ENCODE peak calls at places on chromosomes 13 and 19, in seven cellular contexts. H is stomach, Z is choroid plexus epithelial cell, R is brain microvascular endothelial cell, O is GM12865, A is IMR-90, K is bronchial epithelial cell. Q is an unnamed sample.

GRCh38 chr13:98959299-98959698 is 18.6 kb downstream of the DOCK9 start:
- DNase-seq in H (no peak), A (no peak), Z (no peak), R (no peak), K (no peak), O (no peak), Q (no peak)

GRCh38 chr13:41668130-41668757 is 210.9 kb downstream of the RGCC start:
- DNase-seq in K (peak; percentile 88), R (peak; percentile 91), Z (peak; percentile 98), H (peak; percentile 45), A (peak; percentile 95), O (peak; percentile 86), Q (peak; percentile 69)

GRCh38 chr13:43830481-43830873 is 43.7 kb upstream of the ENOX1 start:
- DNase-seq in Z (peak; percentile 87), O (no peak), A (peak; percentile 79), H (no peak), K (peak; percentile 21), R (peak; percentile 43), Q (no peak)

GRCh38 chr19:3700242-3701032 is at the start of gene PIP5K1C:
- DNase-seq in H (peak; percentile 94), Z (peak; percentile 87), K (peak; percentile 59), A (peak; percentile 78), R (peak; percentile 75), O (peak; percentile 95), Q (peak; percentile 86)

GRCh38 chr13:20033486-20033885 is 75.0 kb downstream of the ZMYM2 start:
- DNase-seq in K (peak; percentile 15), H (no peak), A (no peak), Z (no peak), O (no peak), R (no peak), Q (no peak)

GRCh38 chr13:49444517-49445395 is 682 bp downstream of the SETDB2 start:
- DNase-seq in R (no peak), Z (peak; percentile 67), K (peak; percentile 69), H (no peak), A (peak; percentile 68), O (peak; percentile 76), Q (peak; percentile 82)

GRCh38 chr19:47099576-47100050 is 14.0 kb downstream of the ZC3H4 start:
- DNase-seq in H (no peak), A (no peak), R (no peak), K (no peak), O (no peak), Z (no peak), Q (no peak)

GRCh38 chr13:71624641-71625040 is 242.4 kb downstream of the DACH1 start:
- DNase-seq in K (no peak), A (no peak), Z (no peak), O (no peak), R (no peak), H (no peak), Q (no peak)

GRCh38 chr13:112032186-112032835 is 34.6 kb upstream of the SOX1 start:
- DNase-seq in K (peak; percentile 49), A (peak; percentile 1), O (no peak), R (peak; percentile 3), H (no peak), Z (no peak), Q (no peak)

GRCh38 chr13:64090311-64090710 is 2674.7 kb upstream of the PCDH20 start:
- DNase-seq in O (no peak), Z (no peak), H (no peak), K (no peak), R (no peak), A (no peak), Q (no peak)

GRCh38 chr19:2612619-2613249 is 89.8 kb downstream of the GNG7 start:
- DNase-seq in R (no peak), H (no peak), O (no peak), K (no peak), A (no peak), Z (no peak), Q (no peak)

GRCh38 chr19:31834070-31834469 is 484.8 kb upstream of the TSHZ3 start:
- DNase-seq in Z (no peak), H (no peak), K (no peak), A (no peak), R (no peak), O (no peak), Q (no peak)

GRCh38 chr19:42024622-42025111 is 30.6 kb upstream of the ATP1A3 start:
- DNase-seq in K (no peak), A (peak; percentile 48), R (no peak), Z (no peak), O (no peak), H (no peak), Q (no peak)

GRCh38 chr19:42301646-42302204 is at the start of gene PRR19:
- DNase-seq in Z (no peak), A (no peak), O (peak; percentile 1), H (no peak), K (no peak), R (no peak), Q (no peak)

GRCh38 chr13:41597348-41598041 is 140.1 kb downstream of the RGCC start:
- DNase-seq in H (no peak), A (peak; percentile 77), O (no peak), R (no peak), K (peak; percentile 83), Z (peak; percentile 47), Q (no peak)

GRCh38 chr13:84744203-84744602 is 861.9 kb upstream of the SLITRK1 start:
- DNase-seq in K (no peak), Z (no peak), A (no peak), O (no peak), H (no peak), R (no peak), Q (no peak)

GRCh38 chr19:17125728-17126677 is 50.4 kb downstream of the MYO9B start:
- DNase-seq in O (peak; percentile 94), H (peak; percentile 47), A (peak; percentile 25), K (no peak), R (peak; percentile 63), Z (peak; percentile 51), Q (peak; percentile 90)

GRCh38 chr13:20127563-20128458 is 33.0 kb downstream of the GJA3 start:
- DNase-seq in O (peak; percentile 81), Z (peak; percentile 44), R (no peak), A (peak; percentile 16), K (no peak), H (peak; percentile 70), Q (peak; percentile 84)

GRCh38 chr13:74767031-74767430 is 632.8 kb upstream of the KLF12 start:
- DNase-seq in O (no peak), K (peak; percentile 70), Z (peak; percentile 78), R (peak; percentile 72), H (no peak), A (peak; percentile 66), Q (no peak)

GRCh38 chr19:16527971-16528521 is 14.2 kb downstream of the CHERP start:
- DNase-seq in O (peak; percentile 76), H (peak; percentile 41), Z (peak; percentile 40), R (no peak), K (no peak), A (no peak), Q (no peak)

GRCh38 chr19:35696835-35697234 is 7.5 kb upstream of the ZBTB32 start:
- DNase-seq in Z (no peak), K (no peak), R (no peak), H (no peak), A (no peak), O (peak; percentile 87), Q (no peak)

GRCh38 chr13:76019421-76020044 is 383.4 kb downstream of the LMO7 start:
- DNase-seq in H (no peak), K (no peak), R (no peak), Z (no peak), A (no peak), O (peak; percentile 9), Q (no peak)

GRCh38 chr19:46622118-46622446 is 2.8 kb downstream of the PTGIR start:
- DNase-seq in O (no peak), Z (no peak), A (no peak), H (no peak), K (no peak), R (no peak), Q (no peak)

GRCh38 chr19:31529121-31529520 is 179.9 kb upstream of the TSHZ3 start:
- DNase-seq in R (no peak), K (peak; percentile 2), O (no peak), H (no peak), A (no peak), Z (no peak), Q (no peak)

GRCh38 chr19:49097453-49098288 is 12.4 kb downstream of the SNRNP70 start:
- DNase-seq in Z (peak; percentile 84), H (peak; percentile 82), A (peak; percentile 72), R (peak; percentile 60), O (peak; percentile 80), K (peak; percentile 79), Q (peak; percentile 68)

GRCh38 chr19:48506138-48506733 is 5.4 kb downstream of the LMTK3 start:
- DNase-seq in R (no peak), H (no peak), Z (peak; percentile 66), K (peak; percentile 42), A (peak; percentile 47), O (peak; percentile 65), Q (no peak)

GRCh38 chr13:24746618-24747247 is 17.2 kb upstream of the RNF17 start:
- DNase-seq in A (no peak), H (no peak), Z (peak; percentile 15), O (peak; percentile 59), R (no peak), K (no peak), Q (no peak)
- TF ChIP-seq CTCF in A (no peak), H (no peak), Z (peak; percentile 33), O (peak; percentile 46), R (peak; percentile 43), K (no peak), Q (no peak)

DNA sequence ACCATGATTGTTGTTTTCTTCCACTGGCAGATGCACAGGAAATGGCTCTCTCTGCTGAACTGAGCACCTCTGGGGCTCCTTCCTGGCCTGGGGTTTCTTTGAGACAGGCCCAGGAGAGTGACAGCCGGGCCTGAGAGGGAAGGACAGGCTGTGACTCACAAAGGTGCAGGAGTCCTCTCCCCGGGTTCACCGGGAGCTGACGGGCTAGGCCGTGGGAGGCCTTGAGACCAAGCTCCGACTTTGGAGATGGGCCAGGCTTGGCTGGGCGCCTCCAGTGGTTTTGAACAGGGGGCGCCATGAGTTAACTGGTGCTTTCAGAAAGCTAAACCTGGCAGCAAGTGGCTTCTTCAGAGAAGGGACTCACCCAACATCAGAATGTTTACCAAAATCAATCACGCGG is 143.4 kb downstream of the URI1 start:
- DNase-seq in H (no peak), K (no peak), Z (no peak), A (no peak), R (no peak), O (no peak), Q (no peak)
- TF ChIP-seq CTCF in H (no peak), K (no peak), Z (no peak), A (no peak), R (no peak), O (no peak), Q (no peak)

DNA sequence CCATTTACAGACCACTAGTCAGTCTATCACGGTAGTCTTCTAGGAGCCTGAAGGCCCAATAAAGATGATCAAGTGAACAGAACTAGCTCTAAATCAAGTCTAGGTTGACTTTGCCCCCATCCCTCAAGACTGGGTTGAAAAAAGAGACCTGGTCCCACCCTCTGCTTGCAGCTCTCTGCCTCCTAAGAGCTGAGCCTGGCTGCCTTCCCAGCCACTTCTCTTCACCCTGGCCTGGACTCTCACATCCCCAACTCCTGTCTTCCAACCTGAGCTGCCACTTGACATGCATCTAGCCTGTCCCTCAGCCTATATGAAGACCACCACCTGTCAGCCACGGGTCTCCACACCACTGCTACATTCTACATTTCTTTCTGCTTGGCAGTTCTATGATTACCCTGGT is 99.6 kb downstream of the FOXO1 start:
- DNase-seq in R (no peak), A (no peak), K (no peak), Z (no peak), O (no peak), H (no peak), Q (no peak)
- TF ChIP-seq CTCF in R (no peak), A (no peak), K (no peak), Z (no peak), O (no peak), H (no peak), Q (no peak)

GRCh38 chr19:34189199-34189916 is 17.1 kb downstream of the LSM14A start:
- DNase-seq in H (no peak), A (no peak), R (no peak), Z (no peak), O (no peak), K (no peak), Q (no peak)
- TF ChIP-seq CTCF in H (no peak), A (no peak), R (no peak), Z (no peak), O (no peak), K (no peak), Q (no peak)

Q was measured in CD14-positive monocyte.